ENCODE peak calls at places on chromosomes 2 and 18, in ten cellular contexts. T, D, W, S, Q, K, H, J, R and B are unnamed samples.
A peak's percentile ranks its signal among the peaks of the same experiment; 100 is the strongest.

GRCh38 chr18:25180974-25181373 is 171.0 kb downstream of the ZNF521 start:
- DNase-seq in T (no peak), W (no peak), J (no peak), H (no peak), Q (no peak), K (no peak), S (no peak), R (no peak), D (no peak), B (no peak)

GRCh38 chr2:220001693-220002260 is 374.3 kb downstream of the SLC4A3 start:
- DNase-seq in R (no peak), S (no peak), K (no peak), D (peak; percentile 18), H (no peak), J (no peak), T (no peak), W (no peak), Q (no peak), B (no peak)

GRCh38 chr2:47357475-47357874 is 45.5 kb upstream of the MSH2 start:
- DNase-seq in W (no peak), H (no peak), S (no peak), T (no peak), K (no peak), Q (no peak), J (no peak), D (peak; percentile 85), R (no peak), B (no peak)

GRCh38 chr2:11746807-11747459 is 501 bp downstream of the LPIN1 start:
- DNase-seq in J (no peak), S (peak; percentile 37), K (peak; percentile 44), H (peak; percentile 23), Q (peak; percentile 55), R (no peak), T (no peak), W (peak; percentile 38), D (peak; percentile 51), B (peak; percentile 35)

GRCh38 chr2:231928901-231929725 is 2.9 kb upstream of the NPPC start:
- DNase-seq in R (no peak), T (no peak), K (no peak), Q (no peak), D (no peak), S (no peak), W (no peak), J (no peak), H (no peak), B (no peak)

GRCh38 chr2:60538136-60538535 is 15.3 kb downstream of the BCL11A start:
- DNase-seq in D (no peak), T (no peak), H (no peak), Q (no peak), S (no peak), R (no peak), W (no peak), J (no peak), K (no peak), B (no peak)

GRCh38 chr18:3250237-3251107 is 2.9 kb downstream of the MYL12A start:
- DNase-seq in J (no peak), Q (no peak), T (no peak), W (no peak), S (no peak), K (no peak), R (no peak), D (peak; percentile 50), H (no peak), B (no peak)

GRCh38 chr2:173831312-173832229 is 133.6 kb downstream of the SP3 start:
- DNase-seq in H (no peak), R (peak; percentile 79), S (no peak), Q (no peak), J (no peak), T (no peak), D (no peak), W (no peak), K (no peak), B (peak; percentile 6)

GRCh38 chr2:199309411-199309810 is 148.3 kb downstream of the SATB2 start:
- DNase-seq in H (no peak), Q (no peak), K (no peak), R (no peak), S (no peak), J (no peak), T (no peak), W (no peak), D (no peak), B (no peak)

GRCh38 chr2:223548194-223548593 is 54.0 kb downstream of the SCG2 start:
- DNase-seq in Q (no peak), T (no peak), R (no peak), S (no peak), J (no peak), D (no peak), H (no peak), W (no peak), K (no peak), B (no peak)

GRCh38 chr2:31365348-31365747 is 49.2 kb downstream of the XDH start:
- DNase-seq in D (no peak), J (no peak), Q (no peak), T (no peak), K (no peak), H (no peak), W (no peak), S (no peak), R (no peak), B (no peak)

GRCh38 chr2:152861349-152861942 is 143.0 kb downstream of the ARL6IP6 start:
- DNase-seq in T (no peak), W (no peak), D (peak; percentile 60), R (no peak), Q (peak; percentile 59), S (peak; percentile 17), H (no peak), J (no peak), K (peak; percentile 17), B (peak; percentile 13)

GRCh38 chr2:96730212-96730611 is 9.7 kb downstream of the LMAN2L start:
- DNase-seq in W (no peak), S (no peak), K (no peak), R (no peak), Q (no peak), H (no peak), J (no peak), D (peak; percentile 34), T (no peak), B (no peak)

GRCh38 chr2:168757223-168757622 is 45.2 kb upstream of the NOSTRIN start:
- DNase-seq in J (no peak), W (no peak), D (no peak), R (no peak), H (no peak), Q (no peak), K (no peak), S (no peak), T (no peak), B (no peak)

GRCh38 chr2:54000524-54000923 is 29.7 kb upstream of the PSME4 start:
- DNase-seq in K (no peak), J (no peak), R (no peak), W (no peak), S (no peak), Q (no peak), T (no peak), D (no peak), H (no peak), B (no peak)

GRCh38 chr2:48278590-48278989 is 251.4 kb upstream of the STON1 start:
- DNase-seq in J (no peak), T (no peak), W (no peak), D (no peak), Q (no peak), R (no peak), H (no peak), S (no peak), K (no peak), B (no peak)